ENCODE peak calls at places on chromosomes 16 and 17, in ten cellular contexts. B, P, T, D, S, N, O, E, F and J are unnamed samples.
A peak's percentile ranks its signal among the peaks of the same experiment; 100 is the strongest.

GRCh38 chr17:1164935-1165556 is 14.7 kb downstream of the ABR start:
- DNase-seq in S (no peak), T (no peak), P (no peak), N (no peak), O (no peak), B (no peak), D (no peak), F (no peak), E (peak; percentile 79), J (no peak)

GRCh38 chr17:55285340-55286301 is 20.9 kb downstream of the HLF start:
- DNase-seq in T (peak; percentile 84), D (no peak), E (peak; percentile 94), B (peak; percentile 94), O (no peak), S (peak; percentile 90), F (no peak), N (no peak), P (no peak), J (peak; percentile 86)

GRCh38 chr16:17718495-17718894 is 247.7 kb upstream of the XYLT1 start:
- DNase-seq in S (no peak), P (no peak), O (no peak), T (no peak), E (no peak), F (no peak), D (no peak), B (no peak), N (no peak), J (no peak)

GRCh38 chr17:33124871-33125551 is 133.4 kb downstream of the SPACA3 start:
- DNase-seq in F (peak; percentile 52), E (no peak), T (no peak), S (no peak), D (no peak), P (no peak), B (no peak), O (no peak), N (no peak), J (no peak)

GRCh38 chr17:14125518-14126125 is 56.3 kb downstream of the COX10 start:
- DNase-seq in F (no peak), D (no peak), N (no peak), S (no peak), T (no peak), E (no peak), O (no peak), P (no peak), B (no peak), J (no peak)

GRCh38 chr16:27449434-27450188 is 47.6 kb downstream of the IL21R start:
- DNase-seq in P (no peak), F (no peak), E (no peak), O (no peak), N (no peak), T (peak; percentile 43), D (no peak), S (peak; percentile 43), B (no peak), J (no peak)

GRCh38 chr16:49998991-49999390 is 26.0 kb upstream of the CNEP1R1 start:
- DNase-seq in S (no peak), O (no peak), N (no peak), T (no peak), D (no peak), E (no peak), P (no peak), F (no peak), B (no peak), J (no peak)

GRCh38 chr17:21004016-21004930 is 38.5 kb downstream of the USP22 start:
- DNase-seq in O (no peak), D (no peak), B (no peak), N (no peak), E (no peak), T (no peak), S (no peak), P (no peak), F (no peak), J (no peak)

GRCh38 chr17:40068917-40069750 is 6.4 kb downstream of the THRA start:
- DNase-seq in P (peak; percentile 60), D (no peak), S (peak; percentile 93), E (peak; percentile 97), F (peak; percentile 25), N (peak; percentile 65), O (peak; percentile 77), T (peak; percentile 84), B (peak; percentile 92), J (peak; percentile 95)

GRCh38 chr17:40068129-40068581 is 5.4 kb downstream of the THRA start:
- DNase-seq in P (peak; percentile 2), T (no peak), N (no peak), E (no peak), B (no peak), S (no peak), F (peak; percentile 39), D (no peak), O (no peak), J (no peak)

GRCh38 chr17:40068584-40068916 is 5.8 kb downstream of the THRA start:
- DNase-seq in P (no peak), D (no peak), B (no peak), F (no peak), T (no peak), N (no peak), O (no peak), E (no peak), S (no peak), J (no peak)

GRCh38 chr17:40065771-40066510 is 3.2 kb downstream of the THRA start:
- DNase-seq in P (no peak), F (no peak), E (peak; percentile 68), N (no peak), O (no peak), S (no peak), D (peak; percentile 28), B (no peak), T (no peak), J (no peak)

GRCh38 chr17:40067710-40068109 is 4.9 kb downstream of the THRA start:
- DNase-seq in N (no peak), O (no peak), T (no peak), F (no peak), B (no peak), D (no peak), P (no peak), E (no peak), S (no peak), J (no peak)
- H3K27ac ChIP-seq in N (no peak overlapping the region), O (peak overlapping the region; percentile 75), T (no peak overlapping the region), F (no peak overlapping the region), B (peak overlapping the region; percentile 89), D (no peak overlapping the region), P (no peak overlapping the region), E (peak overlapping the region; percentile 95), S (peak overlapping the region; percentile 96), J (peak overlapping the region; percentile 98)

DNA sequence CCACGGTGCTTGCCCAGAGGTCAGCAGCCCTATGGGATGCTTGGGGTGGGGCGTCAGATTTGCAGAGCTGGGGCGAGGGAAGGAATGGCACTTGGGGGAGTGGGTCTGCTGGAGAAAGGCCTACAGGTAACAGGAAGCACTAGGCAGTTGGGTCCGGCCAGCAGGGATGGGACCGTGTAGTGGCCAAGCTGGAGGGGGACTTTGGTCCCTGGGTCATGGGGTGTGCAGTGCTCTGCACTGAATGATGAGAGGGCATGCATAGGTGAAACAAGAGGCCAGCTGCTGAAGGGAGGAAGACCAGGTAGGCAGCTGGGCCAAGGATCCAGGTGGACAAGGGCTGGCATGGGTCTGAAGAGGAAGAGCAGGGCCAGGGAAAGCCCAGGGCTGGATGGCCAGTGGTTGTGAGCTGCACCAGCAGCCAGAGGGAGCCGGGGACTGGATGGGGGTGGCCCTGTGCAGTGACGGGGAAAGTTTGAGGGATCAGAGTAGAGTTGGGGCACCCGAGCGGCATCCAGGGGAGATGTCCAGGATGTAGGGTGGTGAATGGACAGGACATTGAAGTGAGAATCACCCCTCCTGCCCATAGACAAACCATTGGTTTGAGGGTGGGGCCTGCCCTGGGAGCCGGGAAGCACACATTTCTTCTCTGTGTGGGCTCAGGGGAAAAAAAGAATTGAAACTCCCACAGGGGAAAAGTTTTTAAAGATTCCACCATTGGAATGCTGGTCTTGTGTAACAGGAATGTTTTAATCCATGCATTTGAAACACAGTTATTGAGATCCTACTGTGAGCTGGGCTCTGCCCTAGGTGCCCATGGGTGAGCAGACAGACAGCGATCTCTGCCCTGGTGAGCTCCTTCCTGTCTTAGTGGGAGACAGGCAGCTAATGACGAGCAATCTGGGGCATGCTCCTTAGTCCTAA is 25.1 kb downstream of the RAI1 start:
- DNase-seq in E (no peak), P (no peak), B (no peak), O (no peak), S (no peak), T (no peak), F (no peak), N (no peak), D (no peak), J (no peak)
- H3K4me1 ChIP-seq in E (peaks cover 23% of the 10 kb centered on the region), P (peaks cover 14% of the 10 kb centered on the region), B (peaks cover 17% of the 10 kb centered on the region), O (no peaks in the 10 kb centered on the region), S (peaks cover 67% of the 10 kb centered on the region), T (no peaks in the 10 kb centered on the region), F (peaks cover 16% of the 10 kb centered on the region), N (peaks cover 4% of the 10 kb centered on the region), D (peaks cover 16% of the 10 kb centered on the region), J (peaks cover 45% of the 10 kb centered on the region)

DNA sequence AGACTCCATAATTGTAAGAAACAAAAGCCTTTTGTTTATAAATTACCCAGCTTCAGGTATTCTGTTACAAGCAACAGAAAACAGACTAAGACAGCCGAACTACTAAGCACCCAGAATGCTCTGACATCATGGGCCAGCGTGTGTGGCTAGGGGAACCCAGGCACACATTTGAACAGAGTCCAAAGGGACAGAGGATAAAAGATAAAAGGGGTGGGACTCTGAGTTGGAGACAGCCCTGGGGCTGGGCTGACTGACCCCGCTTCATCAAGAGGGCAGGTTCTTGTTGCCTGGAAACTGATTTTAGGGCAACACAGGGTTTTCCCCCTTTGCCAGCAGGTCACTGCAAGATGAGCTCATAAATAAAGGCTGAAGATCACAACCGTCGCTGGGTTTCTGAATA is 30.5 kb upstream of the ZNF287 start:
- DNase-seq in O (no peak), F (no peak), N (no peak), P (no peak), E (no peak), T (no peak), B (no peak), S (no peak), D (no peak), J (no peak)
- H3K9me3 ChIP-seq in O (no peaks in the 10 kb centered on the region), F (peaks cover 19% of the 10 kb centered on the region), N (no peaks in the 10 kb centered on the region), P (no peaks in the 10 kb centered on the region), E (no peaks in the 10 kb centered on the region), T (peaks cover 8% of the 10 kb centered on the region), B (no peaks in the 10 kb centered on the region), S (peaks cover 8% of the 10 kb centered on the region), D (no peaks in the 10 kb centered on the region), J (no peaks in the 10 kb centered on the region)

GRCh38 chr17:74212262-74212912 is 984 bp upstream of the TTYH2 start:
- DNase-seq in P (peak; percentile 34), F (peak; percentile 33), B (no peak), E (peak; percentile 80), O (no peak), N (peak; percentile 64), S (no peak), D (no peak), T (peak; percentile 44), J (no peak)

GRCh38 chr17:74212913-74213791 is at the start of gene TTYH2:
- DNase-seq in B (peak; percentile 90), D (peak; percentile 81), E (peak; percentile 95), S (peak; percentile 88), P (peak; percentile 89), N (peak; percentile 81), F (peak; percentile 93), O (peak; percentile 55), T (peak; percentile 92), J (peak; percentile 92)

GRCh38 chr17:74211929-74212261 is 1.5 kb upstream of the TTYH2 start:
- DNase-seq in T (no peak), D (peak; percentile 59), P (no peak), O (no peak), E (no peak), B (no peak), F (no peak), N (no peak), S (no peak), J (no peak)

GRCh38 chr17:74211141-74211928 is 2.0 kb upstream of the TTYH2 start:
- DNase-seq in S (no peak), B (no peak), T (no peak), E (peak; percentile 34), P (peak; percentile 40), N (peak; percentile 73), D (no peak), O (no peak), F (peak; percentile 28), J (no peak)

DNA sequence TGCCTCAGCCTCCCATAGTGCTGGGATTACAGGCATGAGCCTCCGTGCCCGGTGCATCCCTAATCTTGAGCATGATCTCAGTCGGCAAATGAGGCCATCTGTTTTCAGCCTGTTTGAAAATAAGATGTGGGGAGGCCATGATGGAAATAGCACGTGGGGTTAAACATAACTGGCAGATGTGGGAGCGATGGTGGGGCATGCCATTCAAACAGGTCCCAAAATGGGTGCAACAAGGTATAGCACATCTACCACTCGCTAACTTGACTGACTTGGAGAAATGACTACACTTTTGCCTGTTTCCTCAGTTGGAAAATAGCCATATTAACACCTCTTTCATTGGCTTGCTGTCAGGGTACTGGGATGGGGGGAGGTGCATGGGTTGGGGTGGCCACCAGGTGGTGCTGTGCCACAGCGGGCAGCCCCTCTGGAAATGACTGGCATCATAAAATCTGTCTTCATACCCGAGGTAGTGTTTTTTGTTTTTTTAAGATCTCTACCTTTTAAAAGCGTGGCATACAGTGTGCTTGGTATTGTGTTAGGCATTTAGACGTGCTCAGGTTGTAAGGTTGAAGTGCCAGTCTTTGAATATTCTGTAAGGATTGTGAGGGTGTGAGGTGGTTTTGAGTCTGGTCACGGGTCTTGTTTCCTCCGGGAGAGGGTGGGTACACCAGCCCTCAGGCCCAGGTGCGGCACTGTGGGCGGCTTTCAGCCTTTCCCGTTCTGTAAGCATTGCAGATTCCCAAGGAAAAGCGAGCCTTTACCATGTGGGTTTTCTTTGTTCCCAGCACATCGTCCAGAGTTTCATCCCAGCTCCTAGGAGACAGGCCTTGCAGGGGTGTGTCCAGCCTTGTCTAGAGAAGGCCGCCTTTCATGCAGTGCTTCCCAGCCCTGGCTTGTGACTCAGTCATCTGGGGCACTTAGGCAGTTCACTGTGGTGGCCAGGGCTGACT is 2.9 kb upstream of the TTYH2 start:
- DNase-seq in S (peak; percentile 74), P (peak; percentile 67), B (peak; percentile 59), O (peak; percentile 82), E (peak; percentile 89), T (peak; percentile 64), D (peak; percentile 88), F (peak; percentile 80), N (peak; percentile 84), J (peak; percentile 78)
- H3K27ac ChIP-seq in S (no peak overlapping the region), P (no peak overlapping the region), B (peak overlapping the region; percentile 43), O (peak overlapping the region; percentile 2), E (no peak overlapping the region), T (no peak overlapping the region), D (no peak overlapping the region), F (no peak overlapping the region), N (peak overlapping the region; percentile 60), J (no peak overlapping the region)